ENCODE peak calls at places on chromosomes 12 and 14, in five cellular contexts. P, U, C, X and A are unnamed samples.

GRCh38 chr12:47858511-47859266 is 39.0 kb upstream of the HDAC7 start:
- DNase-seq in P (no peak), U (no peak), C (no peak), X (no peak), A (no peak)

GRCh38 chr12:93839076-93839475 is 161.9 kb downstream of the CRADD start:
- DNase-seq in P (no peak), U (no peak), C (no peak), X (no peak), A (no peak)

GRCh38 chr12:106118-106561 is 39.6 kb downstream of the IQSEC3 start:
- DNase-seq in P (peak), U (peak), C (no peak), X (no peak), A (peak)

GRCh38 chr12:47838286-47838931 is 18.7 kb upstream of the HDAC7 start:
- DNase-seq in P (peak), U (no peak), C (no peak), X (no peak), A (peak)

GRCh38 chr12:22625671-22626251 is 790 bp downstream of the ETNK1 start:
- DNase-seq in P (peak), U (peak), C (peak), X (no peak), A (peak)

GRCh38 chr12:118299791-118300460 is 72.8 kb downstream of the TAOK3 start:
- DNase-seq in P (no peak), U (no peak), C (no peak), X (no peak), A (no peak)

GRCh38 chr14:24310666-24311604 is at the start of gene LTB4R:
- DNase-seq in P (no peak), U (no peak), C (no peak), X (no peak), A (no peak)

GRCh38 chr14:65281991-65282908 is 130.3 kb upstream of the FUT8 start:
- DNase-seq in P (no peak), U (no peak), C (peak), X (peak), A (no peak)

DNA sequence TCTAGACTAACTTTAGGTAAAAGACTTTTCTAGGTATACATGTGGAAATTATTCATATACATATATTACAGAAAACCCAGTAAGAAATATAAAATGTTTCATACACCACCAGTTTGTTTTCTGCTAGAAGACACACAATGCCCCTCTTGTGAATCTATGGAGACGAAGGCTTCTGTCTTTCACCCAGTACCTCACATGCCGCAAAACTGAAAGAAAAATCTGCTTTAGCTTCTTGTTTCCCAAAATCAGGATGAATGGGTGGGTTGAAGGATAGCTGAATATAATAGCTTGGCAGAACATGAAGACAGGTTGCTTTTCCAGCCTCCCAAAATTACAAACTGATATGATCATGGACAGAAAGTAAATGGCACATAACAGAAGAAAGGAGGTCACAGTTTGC is 1.3 kb downstream of the TAS2R30 start:
- DNase-seq in P (no peak), U (no peak), C (no peak), X (no peak), A (no peak)
- TF ChIP-seq SUZ12 in P (no peak), U (no peak), C (no peak), X (no peak), A (no peak)

GRCh38 chr12:116855744-116856470 is 25.3 kb downstream of the HRK start:
- DNase-seq in P (no peak), U (no peak), C (no peak), X (no peak), A (no peak)

GRCh38 chr12:116860281-116860680 is 21.0 kb downstream of the HRK start:
- DNase-seq in P (no peak), U (no peak), C (no peak), X (no peak), A (no peak)

GRCh38 chr12:116861331-116861730 is 19.9 kb downstream of the HRK start:
- DNase-seq in P (no peak), U (peak), C (no peak), X (no peak), A (no peak)

GRCh38 chr12:116853507-116853906 is 27.7 kb downstream of the HRK start:
- DNase-seq in P (no peak), U (no peak), C (no peak), X (no peak), A (no peak)

DNA sequence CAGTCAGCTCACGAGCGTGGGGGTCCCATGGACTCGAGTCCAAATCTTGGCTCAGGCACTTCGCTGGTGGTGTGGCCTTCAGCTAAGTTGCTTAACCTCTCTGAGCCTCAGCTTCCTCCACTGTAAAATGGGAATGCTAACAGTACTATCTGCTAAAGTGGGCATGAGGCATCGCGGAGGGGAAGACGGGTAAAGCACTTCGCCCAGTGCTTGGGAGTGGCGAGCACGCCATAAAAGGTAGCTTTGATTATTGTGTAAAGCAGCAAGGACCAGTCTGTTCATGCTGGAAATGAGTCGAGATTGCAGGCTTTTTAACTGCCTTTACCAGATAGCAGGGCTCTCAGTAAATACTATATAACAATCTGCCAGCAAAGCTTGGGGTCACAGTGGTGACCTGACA is 24.5 kb downstream of the HRK start:
- DNase-seq in P (no peak), U (no peak), C (no peak), X (no peak), A (no peak)
- TF ChIP-seq SUZ12 in P (no peak), U (no peak), C (no peak), X (no peak), A (no peak)

GRCh38 chr14:62018606-62019005 is 256.4 kb downstream of the SNAPC1 start:
- DNase-seq in P (no peak), U (no peak), C (no peak), X (no peak), A (no peak)

GRCh38 chr14:62015248-62015647 is 253.0 kb downstream of the SNAPC1 start:
- DNase-seq in P (no peak), U (no peak), C (no peak), X (no peak), A (no peak)

GRCh38 chr14:62015945-62016344 is 253.7 kb downstream of the SNAPC1 start:
- DNase-seq in P (no peak), U (no peak), C (no peak), X (no peak), A (no peak)

DNA sequence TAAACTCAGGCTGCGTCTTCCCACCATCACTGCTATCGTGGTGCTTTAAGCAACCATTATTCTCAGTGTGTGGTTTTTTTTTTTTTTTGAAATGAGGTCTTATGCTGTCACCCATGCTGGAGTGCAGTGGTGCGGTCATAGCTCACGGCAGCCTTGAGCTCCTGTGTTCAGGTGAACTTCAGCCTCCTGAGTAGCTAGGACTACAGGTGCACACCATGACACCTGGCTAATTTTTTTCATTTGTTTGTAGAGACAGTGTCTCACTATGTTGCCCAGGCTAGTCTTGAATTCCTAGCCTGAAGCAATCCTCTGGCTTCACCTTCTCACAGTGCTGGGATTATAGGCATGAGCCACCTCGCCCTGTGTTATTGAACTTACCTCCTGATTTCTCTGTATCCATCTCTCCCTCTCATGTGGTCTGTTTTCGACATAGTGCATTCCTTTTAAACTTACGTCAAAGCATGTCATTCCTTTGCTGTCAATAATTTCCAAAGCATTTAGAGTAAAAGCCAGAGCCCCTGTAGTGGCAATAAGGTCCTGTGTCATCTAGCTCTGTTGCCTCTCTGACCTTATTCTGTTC is 255.5 kb downstream of the SNAPC1 start:
- DNase-seq in P (no peak), U (no peak), C (no peak), X (no peak), A (no peak)
- TF ChIP-seq SUZ12 in P (no peak), U (no peak), C (no peak), X (no peak), A (no peak)

DNA sequence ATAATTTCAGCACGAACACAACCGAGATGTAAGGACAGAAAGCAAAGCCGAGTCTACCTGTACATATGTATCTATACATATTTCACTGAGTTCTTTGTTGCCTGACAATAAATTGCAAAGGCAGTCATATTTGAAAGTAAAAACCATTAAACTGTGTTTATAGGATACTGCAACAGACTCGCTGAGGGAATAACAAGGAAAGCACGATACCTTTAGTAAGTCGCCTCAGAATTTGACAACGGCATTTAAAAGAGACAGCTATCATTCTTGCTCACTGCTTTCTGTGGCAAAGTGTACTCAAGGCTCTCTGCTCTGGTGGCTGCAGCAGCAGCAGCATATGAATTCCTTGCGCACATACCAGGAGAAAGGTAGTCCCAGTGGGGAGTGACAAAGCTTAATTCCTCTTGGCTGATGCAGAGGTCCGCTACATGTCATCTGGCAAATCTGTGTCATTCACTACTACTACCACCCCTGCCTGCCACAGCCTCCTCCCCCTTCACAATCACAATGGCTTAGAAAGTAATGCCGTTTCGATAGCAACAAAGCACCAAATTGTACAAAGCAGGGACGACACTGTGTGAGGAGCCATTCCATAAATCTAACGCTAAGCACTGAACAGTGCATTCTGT is at the start of gene GRIP1:
- DNase-seq in P (peak), U (no peak), C (no peak), X (no peak), A (no peak)
- TF ChIP-seq SUZ12 in P (no peak), U (no peak), C (no peak), X (no peak), A (no peak)

GRCh38 chr14:49766839-49767238 is 1.1 kb upstream of the KLHDC2 start:
- DNase-seq in P (no peak), U (no peak), C (no peak), X (no peak), A (no peak)
- TF ChIP-seq SUZ12 in P (no peak), U (no peak), C (no peak), X (no peak), A (no peak)

DNA sequence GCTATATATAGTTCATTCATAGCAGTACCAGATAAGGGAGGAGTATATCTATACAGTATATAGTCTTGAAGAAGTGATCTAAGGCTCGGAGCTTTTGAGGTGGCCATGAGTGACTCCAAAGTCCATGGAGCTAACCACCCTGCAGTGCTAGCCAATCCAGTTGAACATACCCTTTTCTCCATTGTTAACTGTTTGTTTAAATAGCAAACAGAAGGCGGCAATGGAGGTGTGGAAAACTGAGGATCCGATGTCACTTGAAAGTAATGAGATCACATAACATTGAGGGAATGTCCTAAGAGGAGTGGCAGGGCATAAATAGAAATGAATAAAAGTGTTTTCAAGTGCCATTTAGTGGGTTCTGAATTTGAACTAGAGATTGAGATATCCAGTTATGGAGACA is 12.4 kb upstream of the SNAPC1 start:
- DNase-seq in P (peak), U (no peak), C (no peak), X (no peak), A (peak)
- TF ChIP-seq SUZ12 in P (no peak), U (no peak), C (no peak), X (no peak), A (no peak)

GRCh38 chr14:61841145-61841544 is 78.9 kb downstream of the SNAPC1 start:
- DNase-seq in P (no peak), U (no peak), C (no peak), X (no peak), A (no peak)
- TF ChIP-seq SUZ12 in P (no peak), U (no peak), C (no peak), X (no peak), A (no peak)

DNA sequence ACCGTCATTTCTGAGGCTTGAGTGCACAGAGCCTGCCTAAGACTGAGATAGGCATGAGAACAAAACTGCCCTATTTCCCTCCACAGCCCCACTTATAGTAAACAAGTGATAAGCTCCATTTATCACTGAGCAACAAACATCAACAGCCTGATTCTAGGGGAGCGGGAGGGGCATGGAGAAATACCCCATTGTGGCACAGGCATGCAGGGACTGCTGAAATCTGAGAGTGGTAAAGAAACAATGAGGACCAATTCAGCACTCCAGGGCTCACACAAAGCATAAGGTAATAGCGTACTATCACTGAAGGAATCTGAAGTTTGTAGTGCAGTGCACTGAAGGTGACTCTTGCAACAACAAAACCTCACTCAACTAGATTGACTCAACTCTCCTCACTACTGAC is 186.7 kb downstream of the ANO2 start:
- DNase-seq in P (no peak), U (no peak), C (peak), X (no peak), A (no peak)
- TF ChIP-seq SUZ12 in P (no peak), U (no peak), C (no peak), X (no peak), A (no peak)

GRCh38 chr14:25411933-25412757 is 362.2 kb upstream of the STXBP6 start:
- DNase-seq in P (peak), U (no peak), C (no peak), X (no peak), A (no peak)

DNA sequence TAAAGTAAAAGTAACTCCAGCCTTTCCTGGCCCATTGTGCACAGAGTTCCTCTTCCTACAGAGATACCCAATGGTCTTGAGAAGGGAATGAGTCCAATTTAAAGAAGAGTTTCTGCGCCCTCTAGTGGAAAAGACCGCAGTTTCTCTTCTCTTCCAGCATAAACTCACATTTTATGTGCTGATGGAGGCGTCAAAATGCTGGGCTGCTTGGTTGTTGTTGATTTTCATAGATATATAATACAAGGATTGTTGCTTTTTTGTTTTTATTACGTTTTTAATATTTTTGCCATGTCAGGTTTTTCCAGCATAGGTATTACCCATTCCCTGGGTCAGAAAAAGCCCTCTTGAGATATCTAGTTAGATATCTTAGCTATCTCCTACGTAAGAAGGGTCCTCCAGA is 356.9 kb upstream of the STXBP6 start:
- DNase-seq in P (peak), U (no peak), C (peak), X (peak), A (peak)
- TF ChIP-seq SUZ12 in P (no peak), U (no peak), C (no peak), X (no peak), A (no peak)

GRCh38 chr14:83289390-83289789 is 1755.7 kb upstream of the SEL1L start:
- DNase-seq in P (no peak), U (no peak), C (no peak), X (no peak), A (no peak)

GRCh38 chr14:83290447-83290846 is 1756.8 kb upstream of the SEL1L start:
- DNase-seq in P (no peak), U (no peak), C (no peak), X (no peak), A (no peak)

GRCh38 chr14:83297361-83297760 is 1763.7 kb upstream of the SEL1L start:
- DNase-seq in P (no peak), U (no peak), C (no peak), X (no peak), A (no peak)

GRCh38 chr14:83291716-83292115 is 1758.1 kb upstream of the SEL1L start:
- DNase-seq in P (no peak), U (no peak), C (no peak), X (no peak), A (no peak)

GRCh38 chr14:83294941-83295340 is 1761.3 kb upstream of the SEL1L start:
- DNase-seq in P (no peak), U (no peak), C (no peak), X (no peak), A (no peak)
- TF ChIP-seq SUZ12 in P (no peak), U (no peak), C (no peak), X (no peak), A (no peak)